ENCODE peak calls at places on chromosomes 3 and 15, in eight cellular contexts. M is upper lobe of right lung, G is heart left ventricle, I is pancreas, R is adrenal gland, C is Panc1, W is A673, O is neural progenitor cell. U is an unnamed sample. For H3K4me1, the result is how much of the 10 kb centered on the place peaks cover.

GRCh38 chr3:133578548-133579191 is 5.2 kb downstream of the CDV3 start:
- DNase-seq in O (peak), C (no peak), R (no peak), M (no peak), I (no peak), W (peak), G (no peak), U (no peak)

GRCh38 chr3:120743081-120743365 is 479 bp downstream of the GTF2E1 start:
- DNase-seq in M (no peak), I (no peak), O (no peak), C (no peak), R (no peak), W (peak), G (no peak), U (no peak)

GRCh38 chr15:50925281-50925680 is 16.8 kb downstream of the AP4E1 start:
- DNase-seq in M (no peak), O (no peak), R (no peak), I (no peak), C (no peak), W (no peak), G (no peak), U (no peak)

GRCh38 chr3:172286554-172287148 is 161.6 kb downstream of the GHSR start:
- DNase-seq in R (no peak), M (no peak), O (no peak), I (no peak), G (no peak), W (no peak), C (no peak), U (no peak)

GRCh38 chr15:96234109-96234892 is 96.2 kb upstream of the NR2F2 start:
- DNase-seq in I (no peak), G (no peak), C (no peak), W (no peak), R (peak), M (no peak), O (no peak), U (no peak)

GRCh38 chr15:68751622-68752021 is 69.1 kb downstream of the ANP32A start:
- DNase-seq in M (no peak), O (no peak), W (no peak), G (no peak), C (no peak), I (no peak), R (no peak), U (no peak)

GRCh38 chr3:10008588-10009344 is 17.5 kb upstream of the FANCD2 start:
- DNase-seq in M (peak), O (peak), W (peak), G (peak), I (peak), R (peak), C (no peak), U (peak)

GRCh38 chr3:183764854-183765731 is 60.3 kb downstream of the MAP6D1 start:
- DNase-seq in W (no peak), C (no peak), G (no peak), R (no peak), O (no peak), I (no peak), M (no peak), U (no peak)

GRCh38 chr3:72889310-72890165 is 1.7 kb downstream of the GXYLT2 start:
- DNase-seq in W (no peak), C (no peak), R (no peak), O (no peak), G (no peak), I (no peak), M (no peak), U (no peak)

GRCh38 chr3:58236527-58237237 is 910 bp upstream of the ABHD6 start:
- DNase-seq in W (no peak), G (no peak), M (no peak), I (no peak), O (peak), C (no peak), R (no peak), U (no peak)

GRCh38 chr3:18389108-18389733 is 35.9 kb downstream of the SATB1 start:
- DNase-seq in R (no peak), W (peak), G (no peak), I (no peak), M (no peak), O (peak), C (no peak), U (peak)

GRCh38 chr3:177602601-177603136 is 405.4 kb upstream of the TBL1XR1 start:
- DNase-seq in M (no peak), O (no peak), G (no peak), W (no peak), C (no peak), R (no peak), I (no peak), U (no peak)

GRCh38 chr15:58438956-58439355 is 7.2 kb downstream of the LIPC start:
- DNase-seq in I (no peak), W (peak), R (no peak), G (peak), O (peak), M (no peak), C (no peak), U (no peak)

GRCh38 chr15:67917037-67917436 is 77.2 kb upstream of the RNU6-1 start:
- DNase-seq in C (no peak), G (peak), R (peak), W (no peak), I (no peak), O (peak), M (no peak), U (no peak)

GRCh38 chr15:49610166-49610918 is 10.3 kb downstream of the FAM227B start:
- DNase-seq in C (no peak), O (no peak), M (no peak), W (no peak), I (no peak), G (no peak), R (no peak), U (no peak)

GRCh38 chr15:29568840-29569532 is 253.3 kb downstream of the TJP1 start:
- DNase-seq in G (no peak), I (peak), M (no peak), O (peak), R (no peak), W (peak), C (no peak), U (no peak)

GRCh38 chr3:147493666-147494065 is 84.5 kb downstream of the ZIC1 start:
- DNase-seq in C (no peak), G (no peak), I (no peak), W (peak), R (no peak), M (no peak), O (no peak), U (no peak)

GRCh38 chr15:70140543-70141375 is 43.0 kb upstream of the TLE3 start:
- DNase-seq in G (no peak), M (peak), R (no peak), C (no peak), O (no peak), W (peak), I (no peak), U (no peak)

GRCh38 chr3:193847402-193847801 is 254.4 kb downstream of the OPA1 start:
- DNase-seq in O (no peak), G (no peak), W (no peak), C (no peak), I (no peak), M (no peak), R (no peak), U (no peak)

GRCh38 chr15:38514601-38515000 is 50.0 kb downstream of the RASGRP1 start:
- DNase-seq in R (no peak), I (no peak), W (no peak), O (peak), C (no peak), G (no peak), M (no peak), U (no peak)

GRCh38 chr3:149277338-149277813 is 55.7 kb upstream of the CP start:
- DNase-seq in C (peak), I (no peak), W (no peak), G (no peak), M (no peak), O (no peak), R (no peak), U (no peak)

GRCh38 chr3:76687019-76687418 is 352.9 kb upstream of the ROBO2 start:
- DNase-seq in C (no peak), W (no peak), M (no peak), I (no peak), O (no peak), G (no peak), R (no peak), U (no peak)

GRCh38 chr3:98021821-98022220 is 13.3 kb downstream of the GABRR3 start:
- DNase-seq in M (no peak), O (no peak), W (no peak), G (no peak), I (no peak), R (no peak), C (no peak), U (no peak)

GRCh38 chr3:138348107-138348949 is at the start of gene MRAS:
- DNase-seq in G (peak), R (peak), C (no peak), I (peak), W (peak), M (peak), O (peak), U (no peak)

GRCh38 chr3:105355355-105356063 is 11.2 kb upstream of the ALCAM start:
- DNase-seq in G (no peak), C (no peak), R (no peak), I (no peak), W (peak), O (no peak), M (no peak), U (no peak)

GRCh38 chr15:40843885-40844542 is at the start of gene SPINT1:
- DNase-seq in R (no peak), G (no peak), C (no peak), W (no peak), I (peak), M (peak), O (peak), U (no peak)

GRCh38 chr3:180294282-180295027 is 257.7 kb upstream of the PEX5L start:
- DNase-seq in M (no peak), C (no peak), G (no peak), I (no peak), R (no peak), W (no peak), O (no peak), U (no peak)

GRCh38 chr3:19065027-19065426 is 83.3 kb upstream of the KCNH8 start:
- DNase-seq in M (no peak), O (peak), G (no peak), C (no peak), I (no peak), W (peak), R (no peak), U (no peak)

GRCh38 chr3:10944866-10945265 is 47.7 kb upstream of the SLC6A1 start:
- DNase-seq in G (no peak), C (no peak), M (peak), O (no peak), W (no peak), I (no peak), R (no peak), U (no peak)

GRCh38 chr3:20924646-20925395 is 738.8 kb upstream of the SGO1 start:
- DNase-seq in W (no peak), R (no peak), I (no peak), G (no peak), M (no peak), C (no peak), O (no peak), U (no peak)

GRCh38 chr3:149018247-149018646 is 26.9 kb downstream of the GYG1 start:
- DNase-seq in W (no peak), C (no peak), R (no peak), G (no peak), O (no peak), I (no peak), M (no peak), U (no peak)

GRCh38 chr3:177286034-177286433 is 88.8 kb upstream of the TBL1XR1 start:
- DNase-seq in O (no peak), I (no peak), R (no peak), C (no peak), M (no peak), W (no peak), G (no peak), U (no peak)

GRCh38 chr15:75200765-75201608 is 695 bp upstream of the C15orf39 start:
- DNase-seq in G (no peak), C (no peak), R (no peak), I (peak), M (peak), O (peak), W (peak), U (no peak)

GRCh38 chr3:36993326-36994283 is at the start of gene MLH1:
- DNase-seq in I (peak), C (peak), R (peak), O (peak), W (peak), M (peak), G (peak), U (peak)

GRCh38 chr3:114447950-114448479 is 154.2 kb downstream of the TIGIT start:
- DNase-seq in R (no peak), C (no peak), W (no peak), I (no peak), M (no peak), O (no peak), G (no peak), U (no peak)

GRCh38 chr3:46725663-46726314 is 8.1 kb upstream of the PRSS50 start:
- DNase-seq in M (no peak), I (no peak), W (no peak), O (no peak), R (no peak), C (no peak), G (no peak), U (no peak)

GRCh38 chr3:121637922-121638321 is 22.8 kb downstream of the HCLS1 start:
- DNase-seq in C (no peak), O (no peak), G (no peak), W (no peak), R (no peak), I (no peak), M (no peak), U (no peak)

GRCh38 chr15:82710208-82710555 is 507 bp upstream of the AP3B2 start:
- DNase-seq in O (peak), M (no peak), W (no peak), G (no peak), C (no peak), I (no peak), R (no peak), U (no peak)

GRCh38 chr3:37973250-37974054 is 17.1 kb upstream of the VILL start:
- DNase-seq in O (no peak), I (no peak), G (no peak), M (no peak), R (no peak), C (no peak), W (no peak), U (no peak)

DNA sequence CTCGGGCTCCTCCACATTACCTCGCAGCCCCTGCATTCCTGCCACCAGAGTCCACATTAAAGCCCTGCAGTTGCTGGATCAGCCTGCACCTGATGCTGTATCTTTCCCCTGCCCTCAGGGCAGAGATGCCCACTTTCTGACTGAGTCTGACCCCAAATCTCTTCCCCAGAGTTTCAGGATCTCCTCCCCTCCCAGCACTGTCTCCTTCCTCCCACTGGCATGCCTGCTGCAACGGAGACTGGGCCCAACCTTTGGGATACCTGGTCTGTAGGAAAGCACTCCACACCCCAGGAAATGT is 20.6 kb upstream of the GP9 start:
- DNase-seq in M (no peak), R (no peak), C (no peak), G (no peak), W (no peak), I (no peak), O (no peak), U (no peak)
- H3K27ac ChIP-seq in M (no peak), R (no peak), C (no peak), G (no peak), W (no peak), I (no peak), O (no peak), U (no peak)

GRCh38 chr3:50168388-50168787 is 13.3 kb downstream of the SEMA3F start:
- DNase-seq in O (peak), M (no peak), G (peak), I (no peak), W (no peak), C (no peak), R (no peak), U (no peak)

GRCh38 chr3:50168791-50169190 is 13.7 kb downstream of the SEMA3F start:
- DNase-seq in C (no peak), I (no peak), R (no peak), O (peak), G (no peak), M (no peak), W (no peak), U (no peak)

GRCh38 chr3:50166309-50167019 is 11.3 kb downstream of the SEMA3F start:
- DNase-seq in O (no peak), M (no peak), G (no peak), W (no peak), R (no peak), I (no peak), C (no peak), U (no peak)

GRCh38 chr3:50167782-50168317 is 12.7 kb downstream of the SEMA3F start:
- DNase-seq in M (no peak), I (no peak), R (no peak), W (no peak), O (no peak), G (no peak), C (no peak), U (no peak)

GRCh38 chr3:50167069-50167781 is 12.1 kb downstream of the SEMA3F start:
- DNase-seq in O (peak), M (no peak), G (no peak), I (no peak), R (no peak), W (no peak), C (no peak), U (no peak)
- H3K4me1 ChIP-seq in O (half or more), M (half or more), G (under half), I (under half), R (under half), W (under half), C (half or more), U (under half)

DNA sequence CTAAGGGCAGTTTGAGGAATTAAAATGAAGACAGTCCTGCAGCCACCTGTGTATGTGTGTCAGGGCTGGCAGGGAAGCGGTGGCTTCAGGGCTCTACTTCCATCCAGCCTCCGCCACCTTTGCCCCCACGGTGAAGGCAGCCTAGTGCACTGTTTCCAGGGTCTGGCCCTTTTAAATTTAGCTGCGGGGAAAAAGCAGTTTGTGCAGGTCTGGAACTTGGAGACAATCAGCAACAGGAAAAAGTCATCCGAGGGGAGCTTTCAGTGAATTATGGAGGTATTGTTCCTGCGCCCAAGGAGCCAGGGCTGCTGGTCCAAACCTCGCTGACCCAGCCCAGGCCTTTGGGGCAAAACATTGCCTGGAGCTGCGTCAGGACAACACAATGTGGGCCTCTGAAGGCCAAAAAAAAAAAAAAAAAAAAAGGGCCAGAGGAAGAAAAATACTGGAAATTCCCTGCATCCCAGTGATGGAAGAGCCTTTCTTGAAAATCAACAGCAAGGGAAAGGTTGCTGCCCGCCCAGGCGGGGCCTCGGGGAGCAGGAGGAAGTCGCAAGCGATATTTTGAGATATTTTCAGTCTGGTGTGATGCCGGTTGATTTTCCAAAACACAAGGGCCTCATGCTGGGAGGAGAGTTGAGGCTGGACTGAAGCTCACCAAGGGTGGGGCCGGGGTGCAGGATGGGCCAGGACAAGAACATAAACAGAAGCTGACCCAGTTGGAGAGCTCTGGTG is 25.5 kb upstream of the FGD5 start:
- DNase-seq in W (no peak), R (peak), C (no peak), O (no peak), M (peak), G (peak), I (no peak), U (no peak)
- H3K27ac ChIP-seq in W (no peak), R (no peak), C (no peak), O (no peak), M (peak), G (peak), I (no peak), U (no peak)

GRCh38 chr3:130901463-130902204 is 7.8 kb downstream of the ATP2C1 start:
- DNase-seq in I (no peak), G (no peak), M (no peak), W (no peak), O (no peak), C (no peak), R (no peak), U (no peak)
- H3K4me1 ChIP-seq in I (under half), G (under half), M (under half), W (under half), O (under half), C (under half), R (under half), U (under half)

DNA sequence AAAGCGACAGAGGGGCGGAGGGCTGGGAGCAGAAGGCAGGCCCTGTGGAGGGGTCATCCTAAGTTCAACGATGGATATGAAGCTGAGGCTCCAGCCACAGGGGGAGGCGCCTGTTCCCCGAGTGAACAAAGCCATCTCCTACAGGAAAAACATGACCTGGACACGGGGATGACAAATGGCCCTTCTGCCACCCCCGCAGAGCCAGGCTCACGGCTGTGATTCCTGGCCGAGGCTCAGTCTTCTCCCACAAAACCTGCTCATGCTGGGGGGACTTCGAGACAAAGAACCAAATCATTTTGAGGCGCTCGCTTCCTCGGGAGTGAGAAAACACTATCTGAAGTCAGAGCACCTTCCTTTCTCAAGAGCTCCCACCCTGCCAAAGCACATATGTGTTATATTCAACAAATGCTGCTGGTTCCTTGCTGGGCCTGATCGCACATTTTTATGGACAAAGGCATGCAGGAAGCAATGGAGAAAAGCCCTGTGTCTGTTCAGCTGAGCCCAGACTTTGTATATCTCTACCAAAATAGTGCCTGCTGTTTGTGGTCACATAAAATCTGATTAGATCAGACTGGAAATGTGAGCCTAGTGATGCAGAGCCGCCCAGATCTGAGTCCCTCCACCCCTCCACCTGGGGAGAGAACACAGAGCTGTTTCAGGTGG is 5.6 kb downstream of the RBP1 start:
- DNase-seq in I (peak), O (no peak), G (peak), M (no peak), R (peak), W (peak), C (no peak), U (no peak)
- H3K27ac ChIP-seq in I (peak), O (no peak), G (peak), M (peak), R (peak), W (peak), C (peak), U (no peak)